ENCODE peak calls at places on chromosome 16, in four cellular contexts. One of them, this sample, is unnamed.

GRCh38 chr16:86306046-86306644 is 204.2 kb upstream of the FOXF1 start:
- DNase-seq in CD4-positive, CD25-positive, alpha-beta regulatory T cell: no peak
- DNase-seq in mammary epithelial cell: no peak
- DNase-seq in dorsolateral prefrontal cortex: no peak
- DNase-seq in this sample: no peak

GRCh38 chr16:25707982-25708583 is 16.3 kb downstream of the HS3ST4 start:
- DNase-seq in CD4-positive, CD25-positive, alpha-beta regulatory T cell: no peak
- DNase-seq in mammary epithelial cell: peak
- DNase-seq in dorsolateral prefrontal cortex: no peak
- DNase-seq in this sample: no peak

GRCh38 chr16:8587065-8587464 is 3.2 kb downstream of the TMEM114 start:
- DNase-seq in CD4-positive, CD25-positive, alpha-beta regulatory T cell: no peak
- DNase-seq in mammary epithelial cell: no peak
- DNase-seq in dorsolateral prefrontal cortex: no peak
- DNase-seq in this sample: no peak

GRCh38 chr16:12614662-12615278 is 188.9 kb downstream of the CPPED1 start:
- DNase-seq in CD4-positive, CD25-positive, alpha-beta regulatory T cell: no peak
- DNase-seq in mammary epithelial cell: no peak
- DNase-seq in dorsolateral prefrontal cortex: no peak
- DNase-seq in this sample: no peak

GRCh38 chr16:85104821-85105391 is 7.4 kb downstream of the CIBAR2 start:
- DNase-seq in CD4-positive, CD25-positive, alpha-beta regulatory T cell: no peak
- DNase-seq in mammary epithelial cell: no peak
- DNase-seq in dorsolateral prefrontal cortex: no peak
- DNase-seq in this sample: peak

GRCh38 chr16:67269766-67270165 is 9.6 kb upstream of the PLEKHG4 start:
- DNase-seq in CD4-positive, CD25-positive, alpha-beta regulatory T cell: no peak
- DNase-seq in mammary epithelial cell: peak
- DNase-seq in dorsolateral prefrontal cortex: no peak
- DNase-seq in this sample: no peak

GRCh38 chr16:82091225-82091624 is 56.2 kb downstream of the HSD17B2 start:
- DNase-seq in CD4-positive, CD25-positive, alpha-beta regulatory T cell: no peak
- DNase-seq in mammary epithelial cell: no peak
- DNase-seq in dorsolateral prefrontal cortex: no peak
- DNase-seq in this sample: no peak

GRCh38 chr16:85556456-85557082 is 56.6 kb upstream of the GSE1 start:
- DNase-seq in CD4-positive, CD25-positive, alpha-beta regulatory T cell: no peak
- DNase-seq in mammary epithelial cell: peak
- DNase-seq in dorsolateral prefrontal cortex: no peak
- DNase-seq in this sample: no peak

GRCh38 chr16:79093554-79093967 is 507.0 kb downstream of the MAF start:
- DNase-seq in CD4-positive, CD25-positive, alpha-beta regulatory T cell: no peak
- DNase-seq in mammary epithelial cell: no peak
- DNase-seq in dorsolateral prefrontal cortex: no peak
- DNase-seq in this sample: peak

GRCh38 chr16:66326995-66327513 is 39.4 kb upstream of the CDH5 start:
- DNase-seq in CD4-positive, CD25-positive, alpha-beta regulatory T cell: no peak
- DNase-seq in mammary epithelial cell: no peak
- DNase-seq in dorsolateral prefrontal cortex: no peak
- DNase-seq in this sample: peak

GRCh38 chr16:49920397-49920796 is 64.5 kb upstream of the ZNF423 start:
- DNase-seq in CD4-positive, CD25-positive, alpha-beta regulatory T cell: no peak
- DNase-seq in mammary epithelial cell: no peak
- DNase-seq in dorsolateral prefrontal cortex: no peak
- DNase-seq in this sample: no peak

GRCh38 chr16:70520612-70521297 is 2.6 kb downstream of the COG4 start:
- DNase-seq in CD4-positive, CD25-positive, alpha-beta regulatory T cell: peak
- DNase-seq in mammary epithelial cell: peak
- DNase-seq in dorsolateral prefrontal cortex: no peak
- DNase-seq in this sample: no peak

GRCh38 chr16:88634141-88634993 is 4.0 kb upstream of the IL17C start:
- DNase-seq in CD4-positive, CD25-positive, alpha-beta regulatory T cell: no peak
- DNase-seq in mammary epithelial cell: peak
- DNase-seq in dorsolateral prefrontal cortex: no peak
- DNase-seq in this sample: no peak

GRCh38 chr16:21603920-21604319 is 4.5 kb downstream of the METTL9 start:
- DNase-seq in CD4-positive, CD25-positive, alpha-beta regulatory T cell: no peak
- DNase-seq in mammary epithelial cell: no peak
- DNase-seq in dorsolateral prefrontal cortex: no peak
- DNase-seq in this sample: no peak

GRCh38 chr16:4529085-4530060 is 9.2 kb downstream of the CDIP1 start:
- DNase-seq in CD4-positive, CD25-positive, alpha-beta regulatory T cell: no peak
- DNase-seq in mammary epithelial cell: peak
- DNase-seq in dorsolateral prefrontal cortex: no peak
- DNase-seq in this sample: no peak

GRCh38 chr16:17277981-17278381 is 192.8 kb downstream of the XYLT1 start:
- DNase-seq in CD4-positive, CD25-positive, alpha-beta regulatory T cell: no peak
- DNase-seq in mammary epithelial cell: no peak
- DNase-seq in dorsolateral prefrontal cortex: peak
- DNase-seq in this sample: no peak

GRCh38 chr16:17629936-17630335 is 159.2 kb upstream of the XYLT1 start:
- DNase-seq in CD4-positive, CD25-positive, alpha-beta regulatory T cell: no peak
- DNase-seq in mammary epithelial cell: no peak
- DNase-seq in dorsolateral prefrontal cortex: no peak
- DNase-seq in this sample: no peak

GRCh38 chr16:69003500-69003899 is 102.0 kb upstream of the HAS3 start:
- DNase-seq in CD4-positive, CD25-positive, alpha-beta regulatory T cell: no peak
- DNase-seq in mammary epithelial cell: no peak
- DNase-seq in dorsolateral prefrontal cortex: no peak
- DNase-seq in this sample: no peak

GRCh38 chr16:85019659-85020245 is 7.8 kb upstream of the KIAA0513 start:
- DNase-seq in CD4-positive, CD25-positive, alpha-beta regulatory T cell: no peak
- DNase-seq in mammary epithelial cell: peak
- DNase-seq in dorsolateral prefrontal cortex: no peak
- DNase-seq in this sample: no peak

GRCh38 chr16:63938661-63939060 is 1183.2 kb downstream of the CDH11 start:
- DNase-seq in CD4-positive, CD25-positive, alpha-beta regulatory T cell: no peak
- DNase-seq in mammary epithelial cell: peak
- DNase-seq in dorsolateral prefrontal cortex: no peak
- DNase-seq in this sample: no peak

GRCh38 chr16:88130681-88131080 is 179.4 kb downstream of the BANP start:
- DNase-seq in CD4-positive, CD25-positive, alpha-beta regulatory T cell: no peak
- DNase-seq in mammary epithelial cell: no peak
- DNase-seq in dorsolateral prefrontal cortex: no peak
- DNase-seq in this sample: no peak

GRCh38 chr16:3674513-3675295 is 20.2 kb downstream of the DNASE1 start:
- DNase-seq in CD4-positive, CD25-positive, alpha-beta regulatory T cell: no peak
- DNase-seq in mammary epithelial cell: no peak
- DNase-seq in dorsolateral prefrontal cortex: no peak
- DNase-seq in this sample: no peak

GRCh38 chr16:11631214-11631613 is 37.0 kb upstream of the SNN start:
- DNase-seq in CD4-positive, CD25-positive, alpha-beta regulatory T cell: no peak
- DNase-seq in mammary epithelial cell: no peak
- DNase-seq in dorsolateral prefrontal cortex: no peak
- DNase-seq in this sample: no peak

This sample was measured in globus pallidus.